ENCODE peak calls at places on chromosomes 2 and 18, in five cellular contexts. N is ovary, V is lower leg skin, Y is heart left ventricle, X is K562. D is an unnamed sample.

GRCh38 chr2:241680827-241681599 is 5.6 kb downstream of the DTYMK start:
- DNase-seq in X (no peak), V (no peak), N (peak), Y (peak), D (peak)

GRCh38 chr18:57784034-57784815 is 18.9 kb downstream of the ATP8B1 start:
- DNase-seq in X (no peak), N (no peak), V (no peak), Y (no peak), D (no peak)

GRCh38 chr2:69086466-69086865 is 73.5 kb downstream of the ANTXR1 start:
- DNase-seq in X (no peak), V (no peak), N (no peak), Y (no peak), D (no peak)

GRCh38 chr2:157946919-157947557 is 70.9 kb upstream of the ACVR1 start:
- DNase-seq in X (no peak), V (no peak), N (no peak), Y (no peak), D (no peak)

GRCh38 chr2:37387143-37387835 is 42.9 kb downstream of the QPCT start:
- DNase-seq in N (no peak), Y (no peak), X (no peak), V (no peak), D (no peak)

GRCh38 chr2:41400057-41400665 is 647.7 kb upstream of the PKDCC start:
- DNase-seq in Y (no peak), V (no peak), N (no peak), X (no peak), D (no peak)

GRCh38 chr2:119801040-119801439 is 41.3 kb downstream of the PTPN4 start:
- DNase-seq in V (no peak), Y (no peak), X (no peak), N (no peak), D (no peak)

GRCh38 chr2:209960676-209961630 is 41.5 kb upstream of the RPE start:
- DNase-seq in X (peak), V (no peak), N (no peak), Y (peak), D (peak)

GRCh38 chr2:28958689-28959088 is 22.4 kb upstream of the TOGARAM2 start:
- DNase-seq in V (peak), N (peak), Y (peak), X (peak), D (peak)

GRCh38 chr2:45233301-45233700 is 224.0 kb upstream of the SIX2 start:
- DNase-seq in V (no peak), X (no peak), Y (no peak), N (no peak), D (no peak)

GRCh38 chr2:175233135-175233719 is 51.7 kb upstream of the ATP5MC3 start:
- DNase-seq in X (no peak), V (no peak), Y (no peak), N (no peak), D (no peak)

GRCh38 chr18:44537521-44537920 is 143.2 kb upstream of the SETBP1 start:
- DNase-seq in Y (no peak), V (peak), N (no peak), X (no peak), D (no peak)

GRCh38 chr2:137202310-137202709 is 437.0 kb downstream of the THSD7B start:
- DNase-seq in V (no peak), N (no peak), Y (no peak), X (no peak), D (no peak)

GRCh38 chr2:1550658-1551316 is 137.5 kb downstream of the TPO start:
- DNase-seq in X (peak), Y (peak), V (no peak), N (peak), D (peak)

GRCh38 chr2:11067221-11068078 is 87.8 kb upstream of the SLC66A3 start:
- DNase-seq in N (no peak), Y (no peak), X (no peak), V (no peak), D (no peak)

GRCh38 chr2:117127680-117128079 is 686.8 kb upstream of the DDX18 start:
- DNase-seq in Y (no peak), X (no peak), V (no peak), N (no peak), D (no peak)

GRCh38 chr2:230422149-230422548 is 6.1 kb downstream of the SP100 start:
- DNase-seq in X (no peak), V (no peak), Y (no peak), N (no peak), D (no peak)

GRCh38 chr2:230416061-230416721 is at the start of gene SP100:
- DNase-seq in Y (peak), X (peak), N (peak), V (peak), D (peak)

GRCh38 chr2:230414302-230414701 is 1.7 kb upstream of the SP100 start:
- DNase-seq in Y (no peak), X (no peak), N (no peak), V (no peak), D (no peak)

GRCh38 chr2:230417436-230417835 is 1.4 kb downstream of the SP100 start:
- DNase-seq in V (no peak), Y (no peak), X (no peak), N (no peak), D (no peak)

DNA sequence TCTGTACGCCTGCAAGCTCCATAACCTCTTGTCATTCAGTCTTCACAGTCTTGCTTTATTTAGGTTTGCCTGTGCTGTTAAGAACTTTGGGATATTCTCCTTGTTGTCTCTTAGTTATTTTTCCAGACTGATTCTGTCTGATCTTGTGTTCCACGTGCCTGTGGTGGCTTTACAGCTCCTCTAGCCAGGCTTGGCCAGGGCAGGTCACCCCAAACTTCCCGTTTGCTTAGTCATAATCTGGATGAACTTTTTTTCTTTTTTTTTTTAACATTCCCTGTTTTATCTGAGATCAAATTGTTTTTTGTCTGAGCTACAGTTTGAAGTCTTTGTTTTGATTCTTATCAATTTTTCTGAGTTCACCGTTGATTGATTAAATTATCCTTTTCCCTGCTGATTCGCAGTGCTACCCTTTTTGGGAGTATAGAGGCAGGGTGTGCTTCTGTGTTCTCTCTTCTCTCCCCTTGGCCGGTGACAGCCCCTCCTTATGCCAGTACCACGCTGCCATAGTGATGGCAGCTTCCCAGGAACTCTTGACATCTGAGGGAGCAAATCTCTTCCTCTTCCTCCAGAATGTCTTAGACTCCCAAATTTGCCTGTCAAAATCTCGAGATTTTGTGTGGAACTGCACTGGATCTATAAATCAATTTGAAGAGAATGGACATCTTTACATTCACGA is 2.5 kb downstream of the SP100 start:
- DNase-seq in N (peak), X (peak), Y (peak), V (no peak), D (no peak)
- TF ChIP-seq POLR2A in N (no peak), X (no peak), Y (no peak), V (no peak), D (no peak)

GRCh38 chr2:55010149-55010591 is 40.1 kb downstream of the RTN4 start:
- DNase-seq in Y (no peak), X (no peak), V (peak), N (no peak), D (no peak)
- TF ChIP-seq POLR2A in Y (no peak), X (no peak), V (no peak), N (no peak), D (no peak)

GRCh38 chr18:14943967-14944636 is 196.1 kb downstream of the ANKRD30B start:
- DNase-seq in V (no peak), Y (no peak), X (no peak), N (no peak), D (no peak)

GRCh38 chr18:14943486-14943885 is 195.5 kb downstream of the ANKRD30B start:
- DNase-seq in Y (no peak), N (no peak), V (no peak), X (no peak), D (no peak)

GRCh38 chr18:14945984-14946383 is 198.0 kb downstream of the ANKRD30B start:
- DNase-seq in X (no peak), V (peak), N (no peak), Y (no peak), D (no peak)

GRCh38 chr18:14945286-14945685 is 197.3 kb downstream of the ANKRD30B start:
- DNase-seq in X (no peak), N (no peak), V (no peak), Y (no peak), D (no peak)

DNA sequence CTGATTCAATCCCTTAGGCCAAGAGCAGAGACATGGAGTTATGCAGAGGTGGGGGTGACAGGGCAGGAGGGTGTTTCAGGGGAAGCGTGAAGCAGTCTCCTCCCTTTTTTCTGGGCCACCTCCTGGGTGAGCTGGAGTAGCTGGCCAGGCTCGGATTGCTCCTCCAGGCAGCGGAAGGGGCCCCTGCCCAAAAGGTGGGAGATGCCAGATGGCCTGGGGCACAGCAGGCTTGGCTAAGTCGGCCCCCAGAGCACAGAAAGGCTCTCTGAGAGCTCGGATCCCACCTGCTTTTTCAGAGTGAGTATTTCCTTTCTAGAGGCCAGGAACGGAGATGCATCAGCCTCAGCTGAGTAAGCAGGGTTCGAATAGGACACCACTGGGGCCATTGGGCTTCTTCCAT is 196.9 kb downstream of the ANKRD30B start:
- DNase-seq in Y (no peak), N (no peak), X (no peak), V (no peak), D (no peak)
- TF ChIP-seq POLR2A in Y (no peak), N (no peak), X (no peak), V (no peak), D (no peak)

GRCh38 chr2:237150186-237150585 is 64.5 kb downstream of the COPS8 start:
- DNase-seq in Y (no peak), V (peak), N (no peak), X (no peak), D (no peak)

GRCh38 chr2:237150831-237151230 is 65.1 kb downstream of the COPS8 start:
- DNase-seq in Y (no peak), N (no peak), V (no peak), X (no peak), D (no peak)

GRCh38 chr2:237148624-237149023 is 62.9 kb downstream of the COPS8 start:
- DNase-seq in Y (no peak), X (no peak), N (no peak), V (no peak), D (no peak)

GRCh38 chr2:237147317-237147716 is 61.6 kb downstream of the COPS8 start:
- DNase-seq in N (no peak), X (peak), Y (no peak), V (no peak), D (no peak)

DNA sequence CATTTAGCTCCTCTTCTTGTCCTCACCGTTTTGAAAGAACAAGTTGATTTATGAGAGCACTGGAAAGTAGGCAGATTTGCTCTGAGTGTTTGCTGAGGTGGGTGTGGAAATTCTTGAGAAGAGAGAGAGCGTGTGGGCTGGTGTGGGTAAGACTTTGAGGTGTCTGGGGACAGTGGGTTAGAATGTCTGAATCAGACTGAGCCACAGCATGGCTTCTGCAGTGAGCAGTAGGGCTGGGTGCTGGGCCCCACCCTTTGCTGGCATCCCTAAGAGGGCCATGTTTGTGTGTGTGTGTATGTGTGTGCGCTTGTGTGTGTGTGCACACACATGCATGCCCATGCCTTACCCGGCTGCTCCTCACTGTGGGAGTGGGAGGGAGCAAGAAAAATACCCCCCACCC is 63.7 kb downstream of the COPS8 start:
- DNase-seq in N (no peak), V (no peak), Y (no peak), X (no peak), D (no peak)
- TF ChIP-seq POLR2A in N (no peak), V (no peak), Y (no peak), X (no peak), D (no peak)

DNA sequence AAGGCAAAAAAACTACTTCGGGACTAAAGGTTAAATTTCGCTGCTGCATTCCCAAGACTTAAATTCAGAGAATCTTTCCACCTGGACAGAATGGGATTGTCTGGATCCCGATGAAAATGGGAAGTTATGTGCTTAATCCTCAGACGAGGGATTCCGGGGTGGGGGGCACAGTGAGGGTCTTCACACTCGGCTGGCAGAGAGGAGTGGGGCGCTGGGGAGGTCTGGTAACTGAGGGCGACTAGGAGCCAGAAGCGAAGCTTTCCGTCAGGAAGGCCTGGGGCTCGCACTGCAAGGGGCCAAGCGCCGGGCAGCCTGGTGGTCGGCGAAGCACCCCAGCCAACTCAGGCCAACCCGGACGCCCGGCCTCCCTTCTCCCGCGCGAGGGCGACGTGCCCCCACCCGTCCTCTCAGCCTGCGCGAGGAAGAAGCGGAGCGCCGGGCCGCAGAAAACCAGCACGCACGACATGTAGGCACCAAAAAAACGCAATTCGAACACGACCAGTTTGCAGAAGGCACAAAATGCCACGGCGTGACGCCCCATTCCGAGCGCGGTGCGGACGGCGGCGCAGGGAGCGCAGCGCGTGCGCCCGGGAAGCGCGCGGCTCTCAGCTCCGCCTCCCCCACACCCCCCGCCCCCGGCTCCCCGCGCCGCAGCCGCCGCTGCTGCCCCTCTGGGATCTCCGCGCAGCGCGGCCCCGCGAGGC is 188.1 kb downstream of the ZEB2 start:
- DNase-seq in X (peak), Y (no peak), N (peak), V (peak), D (no peak)
- TF ChIP-seq POLR2A in X (peak), Y (no peak), N (no peak), V (no peak), D (peak)

GRCh38 chr2:32360416-32360815 is 3.6 kb downstream of the BIRC6 start:
- DNase-seq in Y (no peak), N (no peak), V (no peak), X (no peak), D (no peak)

GRCh38 chr2:32357545-32358482 is 991 bp downstream of the BIRC6 start:
- DNase-seq in X (peak), N (peak), V (peak), Y (peak), D (peak)

GRCh38 chr2:32355976-32356734 is 668 bp upstream of the BIRC6 start:
- DNase-seq in X (no peak), V (no peak), N (no peak), Y (no peak), D (no peak)

GRCh38 chr2:32356735-32357544 is at the start of gene BIRC6:
- DNase-seq in V (peak), X (peak), Y (peak), N (peak), D (peak)
- TF ChIP-seq POLR2A in V (no peak), X (peak), Y (peak), N (peak), D (peak)

GRCh38 chr2:66433945-66434678 is 813 bp upstream of the MEIS1 start:
- DNase-seq in X (peak), V (peak), N (peak), Y (peak), D (peak)
- TF ChIP-seq POLR2A in X (no peak), V (no peak), N (peak), Y (no peak), D (no peak)